ENCODE peak calls at places on chromosomes 11 and 22, in eight cellular contexts. One of them, this sample, is unnamed.

GRCh38 chr11:76615950-76616349 is 54.6 kb downstream of the LRRC32 start:
- DNase-seq in activated naive CD8-positive, alpha-beta T cell treated with anti-CD3 and anti-CD28 coated beads, Interleukin-2, amount 50 U/mL, for 24 hours: no peak
- DNase-seq in nephron progenitor cell: no peak
- DNase-seq in NCI-H2171: no peak
- DNase-seq in RCC 7860: no peak
- DNase-seq in fibroblast of mammary gland: no peak
- DNase-seq in GM23338: no peak
- DNase-seq in GM12865: no peak
- DNase-seq in this sample: no peak

GRCh38 chr11:20873054-20873453 is 203.7 kb downstream of the NELL1 start:
- DNase-seq in activated naive CD8-positive, alpha-beta T cell treated with anti-CD3 and anti-CD28 coated beads, Interleukin-2, amount 50 U/mL, for 24 hours: peak
- DNase-seq in nephron progenitor cell: peak
- DNase-seq in NCI-H2171: no peak
- DNase-seq in RCC 7860: no peak
- DNase-seq in fibroblast of mammary gland: no peak
- DNase-seq in GM23338: peak
- DNase-seq in GM12865: peak
- DNase-seq in this sample: peak

GRCh38 chr22:49567894-49568750 is 259.6 kb downstream of the BRD1 start:
- DNase-seq in activated naive CD8-positive, alpha-beta T cell treated with anti-CD3 and anti-CD28 coated beads, Interleukin-2, amount 50 U/mL, for 24 hours: no peak
- DNase-seq in nephron progenitor cell: no peak
- DNase-seq in NCI-H2171: no peak
- DNase-seq in RCC 7860: no peak
- DNase-seq in fibroblast of mammary gland: no peak
- DNase-seq in GM23338: no peak
- DNase-seq in GM12865: no peak
- DNase-seq in this sample: no peak

GRCh38 chr11:132610216-132610615 is 922.1 kb downstream of the OPCML start:
- DNase-seq in activated naive CD8-positive, alpha-beta T cell treated with anti-CD3 and anti-CD28 coated beads, Interleukin-2, amount 50 U/mL, for 24 hours: no peak
- DNase-seq in nephron progenitor cell: no peak
- DNase-seq in NCI-H2171: no peak
- DNase-seq in RCC 7860: no peak
- DNase-seq in fibroblast of mammary gland: peak
- DNase-seq in GM23338: no peak
- DNase-seq in GM12865: no peak
- DNase-seq in this sample: no peak

GRCh38 chr11:78030429-78031325 is 7.6 kb upstream of the KCTD14 start:
- DNase-seq in activated naive CD8-positive, alpha-beta T cell treated with anti-CD3 and anti-CD28 coated beads, Interleukin-2, amount 50 U/mL, for 24 hours: no peak
- DNase-seq in nephron progenitor cell: no peak
- DNase-seq in NCI-H2171: peak
- DNase-seq in RCC 7860: no peak
- DNase-seq in fibroblast of mammary gland: no peak
- DNase-seq in GM23338: peak
- DNase-seq in GM12865: no peak
- DNase-seq in this sample: no peak

GRCh38 chr22:49737101-49737551 is 90.5 kb downstream of the BRD1 start:
- DNase-seq in activated naive CD8-positive, alpha-beta T cell treated with anti-CD3 and anti-CD28 coated beads, Interleukin-2, amount 50 U/mL, for 24 hours: no peak
- DNase-seq in nephron progenitor cell: no peak
- DNase-seq in NCI-H2171: no peak
- DNase-seq in RCC 7860: no peak
- DNase-seq in fibroblast of mammary gland: no peak
- DNase-seq in GM23338: no peak
- DNase-seq in GM12865: no peak
- DNase-seq in this sample: no peak

GRCh38 chr11:132540586-132540985 is 991.7 kb downstream of the OPCML start:
- DNase-seq in activated naive CD8-positive, alpha-beta T cell treated with anti-CD3 and anti-CD28 coated beads, Interleukin-2, amount 50 U/mL, for 24 hours: no peak
- DNase-seq in nephron progenitor cell: no peak
- DNase-seq in NCI-H2171: no peak
- DNase-seq in RCC 7860: no peak
- DNase-seq in fibroblast of mammary gland: no peak
- DNase-seq in GM23338: no peak
- DNase-seq in GM12865: no peak
- DNase-seq in this sample: no peak

GRCh38 chr11:122692444-122692843 is 36.9 kb downstream of the UBASH3B start:
- DNase-seq in activated naive CD8-positive, alpha-beta T cell treated with anti-CD3 and anti-CD28 coated beads, Interleukin-2, amount 50 U/mL, for 24 hours: no peak
- DNase-seq in nephron progenitor cell: no peak
- DNase-seq in NCI-H2171: no peak
- DNase-seq in RCC 7860: no peak
- DNase-seq in fibroblast of mammary gland: no peak
- DNase-seq in GM23338: peak
- DNase-seq in GM12865: no peak
- DNase-seq in this sample: peak

GRCh38 chr11:62150887-62151736 is 27.3 kb downstream of the INCENP start:
- DNase-seq in activated naive CD8-positive, alpha-beta T cell treated with anti-CD3 and anti-CD28 coated beads, Interleukin-2, amount 50 U/mL, for 24 hours: no peak
- DNase-seq in nephron progenitor cell: no peak
- DNase-seq in NCI-H2171: no peak
- DNase-seq in RCC 7860: no peak
- DNase-seq in fibroblast of mammary gland: no peak
- DNase-seq in GM23338: no peak
- DNase-seq in GM12865: no peak
- DNase-seq in this sample: no peak

GRCh38 chr11:126104420-126104819 is 41.8 kb upstream of the CDON start:
- DNase-seq in activated naive CD8-positive, alpha-beta T cell treated with anti-CD3 and anti-CD28 coated beads, Interleukin-2, amount 50 U/mL, for 24 hours: no peak
- DNase-seq in nephron progenitor cell: peak
- DNase-seq in NCI-H2171: peak
- DNase-seq in RCC 7860: no peak
- DNase-seq in fibroblast of mammary gland: no peak
- DNase-seq in GM23338: peak
- DNase-seq in GM12865: no peak
- DNase-seq in this sample: peak

GRCh38 chr11:15930442-15931025 is 425.8 kb downstream of the SOX6 start:
- DNase-seq in activated naive CD8-positive, alpha-beta T cell treated with anti-CD3 and anti-CD28 coated beads, Interleukin-2, amount 50 U/mL, for 24 hours: no peak
- DNase-seq in nephron progenitor cell: no peak
- DNase-seq in NCI-H2171: no peak
- DNase-seq in RCC 7860: no peak
- DNase-seq in fibroblast of mammary gland: no peak
- DNase-seq in GM23338: no peak
- DNase-seq in GM12865: no peak
- DNase-seq in this sample: no peak

GRCh38 chr11:120229451-120230424 is 10.2 kb upstream of the POU2F3 start:
- DNase-seq in activated naive CD8-positive, alpha-beta T cell treated with anti-CD3 and anti-CD28 coated beads, Interleukin-2, amount 50 U/mL, for 24 hours: peak
- DNase-seq in nephron progenitor cell: no peak
- DNase-seq in NCI-H2171: no peak
- DNase-seq in RCC 7860: peak
- DNase-seq in fibroblast of mammary gland: peak
- DNase-seq in GM23338: peak
- DNase-seq in GM12865: peak
- DNase-seq in this sample: peak

GRCh38 chr11:68127791-68128681 is 6.8 kb upstream of the CHKA start:
- DNase-seq in activated naive CD8-positive, alpha-beta T cell treated with anti-CD3 and anti-CD28 coated beads, Interleukin-2, amount 50 U/mL, for 24 hours: no peak
- DNase-seq in nephron progenitor cell: peak
- DNase-seq in NCI-H2171: no peak
- DNase-seq in RCC 7860: no peak
- DNase-seq in fibroblast of mammary gland: no peak
- DNase-seq in GM23338: peak
- DNase-seq in GM12865: no peak
- DNase-seq in this sample: peak

GRCh38 chr11:91194551-91194950 is 971.7 kb upstream of the CHORDC1 start:
- DNase-seq in activated naive CD8-positive, alpha-beta T cell treated with anti-CD3 and anti-CD28 coated beads, Interleukin-2, amount 50 U/mL, for 24 hours: no peak
- DNase-seq in nephron progenitor cell: no peak
- DNase-seq in NCI-H2171: no peak
- DNase-seq in RCC 7860: no peak
- DNase-seq in fibroblast of mammary gland: no peak
- DNase-seq in GM23338: no peak
- DNase-seq in GM12865: no peak
- DNase-seq in this sample: no peak

GRCh38 chr11:85737738-85738137 is 51.7 kb upstream of the CCDC89 start:
- DNase-seq in activated naive CD8-positive, alpha-beta T cell treated with anti-CD3 and anti-CD28 coated beads, Interleukin-2, amount 50 U/mL, for 24 hours: no peak
- DNase-seq in nephron progenitor cell: no peak
- DNase-seq in NCI-H2171: no peak
- DNase-seq in RCC 7860: no peak
- DNase-seq in fibroblast of mammary gland: no peak
- DNase-seq in GM23338: no peak
- DNase-seq in GM12865: no peak
- DNase-seq in this sample: no peak

GRCh38 chr11:124804884-124805283 is 4.7 kb upstream of the MSANTD2 start:
- DNase-seq in activated naive CD8-positive, alpha-beta T cell treated with anti-CD3 and anti-CD28 coated beads, Interleukin-2, amount 50 U/mL, for 24 hours: no peak
- DNase-seq in nephron progenitor cell: no peak
- DNase-seq in NCI-H2171: no peak
- DNase-seq in RCC 7860: no peak
- DNase-seq in fibroblast of mammary gland: no peak
- DNase-seq in GM23338: no peak
- DNase-seq in GM12865: no peak
- DNase-seq in this sample: no peak

GRCh38 chr22:22082229-22082835 is 99.7 kb upstream of the TOP3B start:
- DNase-seq in activated naive CD8-positive, alpha-beta T cell treated with anti-CD3 and anti-CD28 coated beads, Interleukin-2, amount 50 U/mL, for 24 hours: no peak
- DNase-seq in nephron progenitor cell: no peak
- DNase-seq in NCI-H2171: no peak
- DNase-seq in RCC 7860: no peak
- DNase-seq in fibroblast of mammary gland: no peak
- DNase-seq in GM23338: no peak
- DNase-seq in GM12865: no peak
- DNase-seq in this sample: no peak

GRCh38 chr11:94769897-94770296 is 1.7 kb downstream of the AMOTL1 start:
- DNase-seq in activated naive CD8-positive, alpha-beta T cell treated with anti-CD3 and anti-CD28 coated beads, Interleukin-2, amount 50 U/mL, for 24 hours: no peak
- DNase-seq in nephron progenitor cell: no peak
- DNase-seq in NCI-H2171: no peak
- DNase-seq in RCC 7860: no peak
- DNase-seq in fibroblast of mammary gland: no peak
- DNase-seq in GM23338: no peak
- DNase-seq in GM12865: no peak
- DNase-seq in this sample: no peak

GRCh38 chr11:68503281-68503687 is 42.7 kb downstream of the PPP6R3 start:
- DNase-seq in activated naive CD8-positive, alpha-beta T cell treated with anti-CD3 and anti-CD28 coated beads, Interleukin-2, amount 50 U/mL, for 24 hours: no peak
- DNase-seq in nephron progenitor cell: no peak
- DNase-seq in NCI-H2171: no peak
- DNase-seq in RCC 7860: no peak
- DNase-seq in fibroblast of mammary gland: peak
- DNase-seq in GM23338: no peak
- DNase-seq in GM12865: no peak
- DNase-seq in this sample: no peak

GRCh38 chr11:121372671-121373429 is 79.3 kb upstream of the SORL1 start:
- DNase-seq in activated naive CD8-positive, alpha-beta T cell treated with anti-CD3 and anti-CD28 coated beads, Interleukin-2, amount 50 U/mL, for 24 hours: no peak
- DNase-seq in nephron progenitor cell: no peak
- DNase-seq in NCI-H2171: no peak
- DNase-seq in RCC 7860: no peak
- DNase-seq in fibroblast of mammary gland: no peak
- DNase-seq in GM23338: peak
- DNase-seq in GM12865: peak
- DNase-seq in this sample: peak

GRCh38 chr11:132126973-132127900 is 756.8 kb downstream of the NTM start:
- DNase-seq in activated naive CD8-positive, alpha-beta T cell treated with anti-CD3 and anti-CD28 coated beads, Interleukin-2, amount 50 U/mL, for 24 hours: no peak
- DNase-seq in nephron progenitor cell: peak
- DNase-seq in NCI-H2171: no peak
- DNase-seq in RCC 7860: no peak
- DNase-seq in fibroblast of mammary gland: peak
- DNase-seq in GM23338: peak
- DNase-seq in GM12865: peak
- DNase-seq in this sample: peak

GRCh38 chr11:74685905-74686304 is 45.3 kb downstream of the CHRDL2 start:
- DNase-seq in activated naive CD8-positive, alpha-beta T cell treated with anti-CD3 and anti-CD28 coated beads, Interleukin-2, amount 50 U/mL, for 24 hours: no peak
- DNase-seq in nephron progenitor cell: no peak
- DNase-seq in NCI-H2171: no peak
- DNase-seq in RCC 7860: no peak
- DNase-seq in fibroblast of mammary gland: no peak
- DNase-seq in GM23338: no peak
- DNase-seq in GM12865: peak
- DNase-seq in this sample: no peak

GRCh38 chr11:65354265-65355012 is at the start of gene TIGD3:
- DNase-seq in activated naive CD8-positive, alpha-beta T cell treated with anti-CD3 and anti-CD28 coated beads, Interleukin-2, amount 50 U/mL, for 24 hours: peak
- DNase-seq in nephron progenitor cell: peak
- DNase-seq in NCI-H2171: peak
- DNase-seq in RCC 7860: peak
- DNase-seq in fibroblast of mammary gland: peak
- DNase-seq in GM23338: peak
- DNase-seq in GM12865: peak
- DNase-seq in this sample: peak

GRCh38 chr11:121106812-121107211 is 5.8 kb downstream of the TECTA start:
- DNase-seq in activated naive CD8-positive, alpha-beta T cell treated with anti-CD3 and anti-CD28 coated beads, Interleukin-2, amount 50 U/mL, for 24 hours: no peak
- DNase-seq in nephron progenitor cell: no peak
- DNase-seq in NCI-H2171: no peak
- DNase-seq in RCC 7860: no peak
- DNase-seq in fibroblast of mammary gland: no peak
- DNase-seq in GM23338: no peak
- DNase-seq in GM12865: no peak
- DNase-seq in this sample: no peak

GRCh38 chr11:67357831-67358555 is 4.6 kb upstream of the POLD4 start:
- DNase-seq in activated naive CD8-positive, alpha-beta T cell treated with anti-CD3 and anti-CD28 coated beads, Interleukin-2, amount 50 U/mL, for 24 hours: no peak
- DNase-seq in nephron progenitor cell: no peak
- DNase-seq in NCI-H2171: no peak
- DNase-seq in RCC 7860: peak
- DNase-seq in fibroblast of mammary gland: peak
- DNase-seq in GM23338: no peak
- DNase-seq in GM12865: no peak
- DNase-seq in this sample: no peak

GRCh38 chr22:21642584-21643448 is 714 bp downstream of the SDF2L1 start:
- DNase-seq in activated naive CD8-positive, alpha-beta T cell treated with anti-CD3 and anti-CD28 coated beads, Interleukin-2, amount 50 U/mL, for 24 hours: peak
- DNase-seq in nephron progenitor cell: peak
- DNase-seq in NCI-H2171: peak
- DNase-seq in RCC 7860: peak
- DNase-seq in fibroblast of mammary gland: peak
- DNase-seq in GM23338: peak
- DNase-seq in GM12865: peak
- DNase-seq in this sample: peak

GRCh38 chr22:40741116-40741515 is 61.8 kb downstream of the MCHR1 start:
- DNase-seq in activated naive CD8-positive, alpha-beta T cell treated with anti-CD3 and anti-CD28 coated beads, Interleukin-2, amount 50 U/mL, for 24 hours: no peak
- DNase-seq in nephron progenitor cell: no peak
- DNase-seq in NCI-H2171: no peak
- DNase-seq in RCC 7860: no peak
- DNase-seq in fibroblast of mammary gland: no peak
- DNase-seq in GM23338: no peak
- DNase-seq in GM12865: no peak
- DNase-seq in this sample: no peak

GRCh38 chr11:128026596-128026995 is 560.8 kb downstream of the ETS1 start:
- DNase-seq in activated naive CD8-positive, alpha-beta T cell treated with anti-CD3 and anti-CD28 coated beads, Interleukin-2, amount 50 U/mL, for 24 hours: no peak
- DNase-seq in nephron progenitor cell: no peak
- DNase-seq in NCI-H2171: no peak
- DNase-seq in RCC 7860: peak
- DNase-seq in fibroblast of mammary gland: peak
- DNase-seq in GM23338: no peak
- DNase-seq in GM12865: no peak
- DNase-seq in this sample: no peak

GRCh38 chr22:36999463-36999862 is 19.8 kb downstream of the TST start:
- DNase-seq in activated naive CD8-positive, alpha-beta T cell treated with anti-CD3 and anti-CD28 coated beads, Interleukin-2, amount 50 U/mL, for 24 hours: no peak
- DNase-seq in nephron progenitor cell: no peak
- DNase-seq in NCI-H2171: no peak
- DNase-seq in RCC 7860: no peak
- DNase-seq in fibroblast of mammary gland: no peak
- DNase-seq in GM23338: no peak
- DNase-seq in GM12865: no peak
- DNase-seq in this sample: no peak

GRCh38 chr22:44758354-44758969 is 6.1 kb downstream of the ARHGAP8 start:
- DNase-seq in activated naive CD8-positive, alpha-beta T cell treated with anti-CD3 and anti-CD28 coated beads, Interleukin-2, amount 50 U/mL, for 24 hours: no peak
- DNase-seq in nephron progenitor cell: no peak
- DNase-seq in NCI-H2171: peak
- DNase-seq in RCC 7860: peak
- DNase-seq in fibroblast of mammary gland: peak
- DNase-seq in GM23338: no peak
- DNase-seq in GM12865: no peak
- DNase-seq in this sample: no peak

GRCh38 chr11:63165710-63166310 is 21.8 kb upstream of the SLC22A24 start:
- DNase-seq in activated naive CD8-positive, alpha-beta T cell treated with anti-CD3 and anti-CD28 coated beads, Interleukin-2, amount 50 U/mL, for 24 hours: no peak
- DNase-seq in nephron progenitor cell: no peak
- DNase-seq in NCI-H2171: no peak
- DNase-seq in RCC 7860: no peak
- DNase-seq in fibroblast of mammary gland: peak
- DNase-seq in GM23338: no peak
- DNase-seq in GM12865: no peak
- DNase-seq in this sample: no peak

GRCh38 chr11:103892603-103893002 is 143.8 kb upstream of the DDI1 start:
- DNase-seq in activated naive CD8-positive, alpha-beta T cell treated with anti-CD3 and anti-CD28 coated beads, Interleukin-2, amount 50 U/mL, for 24 hours: no peak
- DNase-seq in nephron progenitor cell: no peak
- DNase-seq in NCI-H2171: no peak
- DNase-seq in RCC 7860: peak
- DNase-seq in fibroblast of mammary gland: peak
- DNase-seq in GM23338: no peak
- DNase-seq in GM12865: no peak
- DNase-seq in this sample: no peak

GRCh38 chr11:111193924-111194490 is 51.5 kb upstream of the POU2AF2 start:
- DNase-seq in activated naive CD8-positive, alpha-beta T cell treated with anti-CD3 and anti-CD28 coated beads, Interleukin-2, amount 50 U/mL, for 24 hours: no peak
- DNase-seq in nephron progenitor cell: no peak
- DNase-seq in NCI-H2171: no peak
- DNase-seq in RCC 7860: no peak
- DNase-seq in fibroblast of mammary gland: peak
- DNase-seq in GM23338: no peak
- DNase-seq in GM12865: no peak
- DNase-seq in this sample: no peak

GRCh38 chr11:65574963-65575567 is 788 bp upstream of the EHBP1L1 start:
- DNase-seq in activated naive CD8-positive, alpha-beta T cell treated with anti-CD3 and anti-CD28 coated beads, Interleukin-2, amount 50 U/mL, for 24 hours: no peak
- DNase-seq in nephron progenitor cell: no peak
- DNase-seq in NCI-H2171: no peak
- DNase-seq in RCC 7860: no peak
- DNase-seq in fibroblast of mammary gland: peak
- DNase-seq in GM23338: peak
- DNase-seq in GM12865: no peak
- DNase-seq in this sample: no peak